ENCODE peak calls at places on chromosomes 16 and 17, in six cellular contexts. One of them, this sample, is unnamed.

GRCh38 chr16:57534337-57534880 is 2.0 kb downstream of the CCDC102A start:
- DNase-seq in spleen: peak; percentile 41
- DNase-seq in heart left ventricle: no peak
- DNase-seq in GM13976: no peak
- DNase-seq in CD8-positive, alpha-beta T cell: no peak
- DNase-seq in GM12878: no peak
- DNase-seq in this sample: no peak

GRCh38 chr17:28145348-28145747 is 102.9 kb downstream of the NLK start:
- DNase-seq in GM12878: no peak
- DNase-seq in CD8-positive, alpha-beta T cell: no peak
- DNase-seq in spleen: no peak
- DNase-seq in GM13976: no peak
- DNase-seq in heart left ventricle: no peak
- DNase-seq in this sample: no peak

GRCh38 chr17:48487221-48487620 is 43.6 kb downstream of the HOXB1 start:
- DNase-seq in CD8-positive, alpha-beta T cell: no peak
- DNase-seq in GM13976: no peak
- DNase-seq in heart left ventricle: no peak
- DNase-seq in spleen: no peak
- DNase-seq in GM12878: no peak
- DNase-seq in this sample: no peak

GRCh38 chr17:71631483-71631882 is 489.3 kb upstream of the SOX9 start:
- DNase-seq in CD8-positive, alpha-beta T cell: no peak
- DNase-seq in spleen: no peak
- DNase-seq in heart left ventricle: no peak
- DNase-seq in GM13976: no peak
- DNase-seq in GM12878: no peak
- DNase-seq in this sample: no peak

GRCh38 chr16:60217787-60218186 is 1483.7 kb upstream of the GOT2 start:
- DNase-seq in spleen: no peak
- DNase-seq in GM12878: no peak
- DNase-seq in CD8-positive, alpha-beta T cell: no peak
- DNase-seq in heart left ventricle: no peak
- DNase-seq in GM13976: no peak
- DNase-seq in this sample: no peak

GRCh38 chr16:72847187-72848044 is 200.5 kb downstream of the ZFHX3 start:
- DNase-seq in CD8-positive, alpha-beta T cell: no peak
- DNase-seq in GM12878: no peak
- DNase-seq in heart left ventricle: no peak
- DNase-seq in spleen: no peak
- DNase-seq in GM13976: peak; percentile 72
- DNase-seq in this sample: peak; percentile 67

GRCh38 chr16:27417047-27417671 is 15.2 kb downstream of the IL21R start:
- DNase-seq in CD8-positive, alpha-beta T cell: no peak
- DNase-seq in GM12878: no peak
- DNase-seq in spleen: no peak
- DNase-seq in GM13976: no peak
- DNase-seq in heart left ventricle: no peak
- DNase-seq in this sample: no peak

GRCh38 chr16:27785307-27785678 is 235.3 kb downstream of the KATNIP start:
- DNase-seq in GM13976: no peak
- DNase-seq in spleen: no peak
- DNase-seq in CD8-positive, alpha-beta T cell: no peak
- DNase-seq in GM12878: no peak
- DNase-seq in heart left ventricle: no peak
- DNase-seq in this sample: no peak

GRCh38 chr17:55303008-55303493 is 38.3 kb downstream of the HLF start:
- DNase-seq in GM12878: no peak
- DNase-seq in CD8-positive, alpha-beta T cell: no peak
- DNase-seq in spleen: no peak
- DNase-seq in heart left ventricle: no peak
- DNase-seq in GM13976: no peak
- DNase-seq in this sample: no peak

GRCh38 chr16:70753228-70753627 is 47.7 kb downstream of the VAC14 start:
- DNase-seq in heart left ventricle: no peak
- DNase-seq in GM12878: no peak
- DNase-seq in GM13976: no peak
- DNase-seq in CD8-positive, alpha-beta T cell: no peak
- DNase-seq in spleen: peak; percentile 42
- DNase-seq in this sample: no peak

GRCh38 chr17:80476877-80477646 is 655 bp upstream of the NPTX1 start:
- DNase-seq in GM12878: no peak
- DNase-seq in GM13976: peak; percentile 61
- DNase-seq in heart left ventricle: no peak
- DNase-seq in CD8-positive, alpha-beta T cell: no peak
- DNase-seq in spleen: no peak
- DNase-seq in this sample: no peak

GRCh38 chr16:57304169-57305061 is 19.9 kb upstream of the PLLP start:
- DNase-seq in spleen: peak; percentile 55
- DNase-seq in heart left ventricle: peak; percentile 56
- DNase-seq in CD8-positive, alpha-beta T cell: no peak
- DNase-seq in GM13976: peak; percentile 70
- DNase-seq in GM12878: peak; percentile 40
- DNase-seq in this sample: peak; percentile 62

GRCh38 chr17:45785373-45786193 is 1.5 kb downstream of the CRHR1 start:
- DNase-seq in GM13976: no peak
- DNase-seq in CD8-positive, alpha-beta T cell: no peak
- DNase-seq in spleen: no peak
- DNase-seq in heart left ventricle: no peak
- DNase-seq in GM12878: no peak
- DNase-seq in this sample: no peak

GRCh38 chr16:11949527-11949926 is 7.7 kb upstream of the NPIPB2 start:
- DNase-seq in GM13976: peak; percentile 85
- DNase-seq in spleen: no peak
- DNase-seq in GM12878: no peak
- DNase-seq in CD8-positive, alpha-beta T cell: no peak
- DNase-seq in heart left ventricle: no peak
- DNase-seq in this sample: peak; percentile 81

GRCh38 chr17:17681744-17682292 is 560 bp downstream of the RAI1 start:
- DNase-seq in CD8-positive, alpha-beta T cell: peak; percentile 65
- DNase-seq in spleen: peak; percentile 90
- DNase-seq in GM12878: no peak
- DNase-seq in heart left ventricle: peak; percentile 72
- DNase-seq in GM13976: no peak
- DNase-seq in this sample: no peak

GRCh38 chr17:49748791-49749190 is 15.1 kb downstream of the FAM117A start:
- DNase-seq in GM13976: peak; percentile 70
- DNase-seq in heart left ventricle: no peak
- DNase-seq in spleen: no peak
- DNase-seq in GM12878: peak; percentile 97
- DNase-seq in CD8-positive, alpha-beta T cell: peak; percentile 66
- DNase-seq in this sample: peak; percentile 82

GRCh38 chr16:17696696-17697095 is 225.9 kb upstream of the XYLT1 start:
- DNase-seq in CD8-positive, alpha-beta T cell: no peak
- DNase-seq in GM13976: no peak
- DNase-seq in spleen: no peak
- DNase-seq in GM12878: no peak
- DNase-seq in heart left ventricle: no peak
- DNase-seq in this sample: no peak

GRCh38 chr17:53227514-53227913 is 595.2 kb upstream of the KIF2B start:
- DNase-seq in heart left ventricle: no peak
- DNase-seq in CD8-positive, alpha-beta T cell: no peak
- DNase-seq in GM13976: no peak
- DNase-seq in spleen: no peak
- DNase-seq in GM12878: no peak
- DNase-seq in this sample: no peak

GRCh38 chr17:72618018-72618509 is 474.4 kb downstream of the SLC39A11 start:
- DNase-seq in GM12878: no peak
- DNase-seq in CD8-positive, alpha-beta T cell: no peak
- DNase-seq in heart left ventricle: no peak
- DNase-seq in GM13976: no peak
- DNase-seq in spleen: no peak
- DNase-seq in this sample: no peak

GRCh38 chr16:69338557-69339288 is 641 bp downstream of the COG8 start:
- DNase-seq in heart left ventricle: no peak
- DNase-seq in GM13976: no peak
- DNase-seq in GM12878: no peak
- DNase-seq in CD8-positive, alpha-beta T cell: no peak
- DNase-seq in spleen: peak; percentile 64
- DNase-seq in this sample: no peak

GRCh38 chr17:18261146-18261515 is 669 bp downstream of the MIEF2 start:
- DNase-seq in spleen: no peak
- DNase-seq in heart left ventricle: peak; percentile 85
- DNase-seq in GM13976: peak; percentile 80
- DNase-seq in CD8-positive, alpha-beta T cell: peak; percentile 55
- DNase-seq in GM12878: no peak
- DNase-seq in this sample: peak; percentile 75

GRCh38 chr16:82761858-82762257 is 135.1 kb downstream of the CDH13 start:
- DNase-seq in GM12878: no peak
- DNase-seq in spleen: no peak
- DNase-seq in GM13976: no peak
- DNase-seq in heart left ventricle: no peak
- DNase-seq in CD8-positive, alpha-beta T cell: no peak
- DNase-seq in this sample: no peak

GRCh38 chr16:67565470-67566100 is 3.3 kb downstream of the CTCF start:
- DNase-seq in GM12878: no peak
- DNase-seq in spleen: no peak
- DNase-seq in GM13976: no peak
- DNase-seq in CD8-positive, alpha-beta T cell: no peak
- DNase-seq in heart left ventricle: no peak
- DNase-seq in this sample: no peak

GRCh38 chr16:12453832-12454231 is 349.9 kb downstream of the CPPED1 start:
- DNase-seq in CD8-positive, alpha-beta T cell: no peak
- DNase-seq in GM13976: no peak
- DNase-seq in spleen: no peak
- DNase-seq in heart left ventricle: no peak
- DNase-seq in GM12878: no peak
- DNase-seq in this sample: no peak

GRCh38 chr16:66344533-66345145 is 21.9 kb upstream of the CDH5 start:
- DNase-seq in CD8-positive, alpha-beta T cell: no peak
- DNase-seq in GM12878: no peak
- DNase-seq in heart left ventricle: no peak
- DNase-seq in GM13976: no peak
- DNase-seq in spleen: peak; percentile 19
- DNase-seq in this sample: peak; percentile 55

GRCh38 chr17:64786337-64786736 is 124.2 kb upstream of the SMURF2 start:
- DNase-seq in spleen: no peak
- DNase-seq in heart left ventricle: no peak
- DNase-seq in CD8-positive, alpha-beta T cell: no peak
- DNase-seq in GM13976: peak; percentile 10
- DNase-seq in GM12878: no peak
- DNase-seq in this sample: no peak
- TF ChIP-seq CTCF in spleen: no peak
- TF ChIP-seq CTCF in heart left ventricle: no peak
- TF ChIP-seq CTCF in CD8-positive, alpha-beta T cell: no peak
- TF ChIP-seq CTCF in GM13976: no peak
- TF ChIP-seq CTCF in GM12878: no peak
- TF ChIP-seq CTCF in this sample: no peak

GRCh38 chr17:42536372-42537155 is 523 bp downstream of the NAGLU start:
- DNase-seq in GM13976: peak; percentile 95
- DNase-seq in CD8-positive, alpha-beta T cell: peak; percentile 82
- DNase-seq in spleen: peak; percentile 96
- DNase-seq in heart left ventricle: peak; percentile 94
- DNase-seq in GM12878: no peak
- DNase-seq in this sample: peak; percentile 93
- TF ChIP-seq CTCF in GM13976: no peak
- TF ChIP-seq CTCF in CD8-positive, alpha-beta T cell: no peak
- TF ChIP-seq CTCF in spleen: no peak
- TF ChIP-seq CTCF in heart left ventricle: no peak
- TF ChIP-seq CTCF in GM12878: no peak
- TF ChIP-seq CTCF in this sample: no peak

DNA sequence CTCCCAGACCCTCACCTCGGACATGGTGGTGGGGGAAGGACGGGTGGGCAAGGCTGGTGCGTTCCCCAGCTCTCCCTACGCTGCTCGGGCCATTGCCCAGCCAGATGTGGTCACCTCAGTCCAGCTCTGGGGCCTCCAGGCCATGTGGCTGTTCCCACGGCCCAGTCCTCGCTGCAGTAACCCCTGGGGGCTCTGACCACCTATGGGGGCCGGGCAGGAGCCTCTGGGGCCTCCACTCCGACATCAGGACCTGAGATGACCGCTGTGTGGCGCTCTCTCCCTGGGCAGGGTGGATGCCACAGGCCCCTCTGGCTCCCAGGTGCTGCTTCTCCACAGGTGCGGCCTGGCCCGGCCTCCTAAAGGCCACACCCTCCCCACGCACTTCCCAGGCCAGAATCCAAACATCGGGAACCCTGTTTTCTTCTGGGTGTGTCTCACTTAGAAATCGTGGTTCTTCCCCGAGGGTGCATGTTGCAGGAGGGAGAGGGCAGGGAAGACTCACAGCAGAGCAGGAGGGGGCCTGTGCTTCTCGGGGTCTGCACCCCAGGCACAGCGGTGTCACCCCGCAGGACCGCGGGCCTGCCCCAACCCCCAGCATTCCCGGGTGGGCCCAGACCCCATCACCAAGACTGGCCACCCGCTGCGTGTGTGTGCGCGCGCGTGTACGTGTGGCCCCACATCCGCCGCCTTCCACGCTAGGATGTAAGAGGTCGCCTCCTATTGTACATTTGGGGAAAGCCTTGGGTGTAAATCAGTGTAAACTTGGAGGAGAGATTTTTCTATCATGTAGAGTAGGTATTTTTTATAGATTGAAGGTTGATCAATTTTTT is 5.9 kb upstream of the CAPN15 start:
- DNase-seq in spleen: no peak
- DNase-seq in GM12878: no peak
- DNase-seq in heart left ventricle: no peak
- DNase-seq in CD8-positive, alpha-beta T cell: no peak
- DNase-seq in GM13976: no peak
- DNase-seq in this sample: no peak
- TF ChIP-seq CTCF in spleen: no peak
- TF ChIP-seq CTCF in GM12878: no peak
- TF ChIP-seq CTCF in heart left ventricle: no peak
- TF ChIP-seq CTCF in CD8-positive, alpha-beta T cell: no peak
- TF ChIP-seq CTCF in GM13976: no peak
- TF ChIP-seq CTCF in this sample: no peak

GRCh38 chr17:57739402-57740224 is 5.5 kb downstream of the CCDC182 start:
- DNase-seq in GM12878: no peak
- DNase-seq in heart left ventricle: no peak
- DNase-seq in GM13976: peak; percentile 56
- DNase-seq in spleen: no peak
- DNase-seq in CD8-positive, alpha-beta T cell: no peak
- DNase-seq in this sample: peak; percentile 51

GRCh38 chr17:57735707-57736106 is 9.4 kb downstream of the CCDC182 start:
- DNase-seq in heart left ventricle: no peak
- DNase-seq in spleen: no peak
- DNase-seq in CD8-positive, alpha-beta T cell: no peak
- DNase-seq in GM12878: no peak
- DNase-seq in GM13976: no peak
- DNase-seq in this sample: no peak

GRCh38 chr17:57744195-57745170 is 616 bp downstream of the CCDC182 start:
- DNase-seq in GM13976: no peak
- DNase-seq in GM12878: no peak
- DNase-seq in spleen: no peak
- DNase-seq in CD8-positive, alpha-beta T cell: no peak
- DNase-seq in heart left ventricle: no peak
- DNase-seq in this sample: no peak

GRCh38 chr17:57737450-57737849 is 7.6 kb downstream of the CCDC182 start:
- DNase-seq in GM13976: no peak
- DNase-seq in heart left ventricle: no peak
- DNase-seq in GM12878: no peak
- DNase-seq in spleen: no peak
- DNase-seq in CD8-positive, alpha-beta T cell: no peak
- DNase-seq in this sample: no peak

DNA sequence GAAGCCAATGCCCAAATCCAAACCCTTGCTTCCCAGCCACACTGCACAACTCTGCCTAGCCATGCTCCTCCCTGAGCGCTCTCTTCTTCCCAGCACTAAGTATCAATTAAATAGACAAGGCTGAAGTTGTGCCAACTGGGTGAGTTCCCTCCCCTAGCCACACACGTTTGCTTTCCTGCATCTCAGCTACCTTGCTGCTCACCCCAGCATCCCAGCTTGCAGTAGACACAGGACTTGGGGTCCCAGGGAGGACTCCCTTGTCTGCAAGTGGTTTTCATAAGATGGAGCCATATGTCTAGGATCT is 4.9 kb downstream of the CCDC182 start:
- DNase-seq in spleen: no peak
- DNase-seq in CD8-positive, alpha-beta T cell: no peak
- DNase-seq in GM13976: no peak
- DNase-seq in heart left ventricle: no peak
- DNase-seq in GM12878: no peak
- DNase-seq in this sample: no peak
- TF ChIP-seq CTCF in spleen: no peak
- TF ChIP-seq CTCF in CD8-positive, alpha-beta T cell: no peak
- TF ChIP-seq CTCF in GM13976: no peak
- TF ChIP-seq CTCF in heart left ventricle: no peak
- TF ChIP-seq CTCF in GM12878: no peak
- TF ChIP-seq CTCF in this sample: no peak

This sample was measured in GM10248.